ENCODE peak calls at places on chromosomes 12 and 14, in six cellular contexts. M is H9, S is neuronal stem cell, L is trophoblast cell, I is IMR-90, T is H1. A is an unnamed sample. For H3K9me3, the result is how much of the 10 kb centered on the place peaks cover.

GRCh38 chr12:92779902-92780301 is 77.1 kb downstream of the PLEKHG7 start:
- DNase-seq in M (no peak), T (no peak), I (no peak), L (no peak), S (no peak), A (peak)

GRCh38 chr14:24071144-24071697 is at the start of gene CPNE6:
- DNase-seq in I (no peak), M (no peak), T (no peak), S (no peak), L (no peak), A (no peak)

GRCh38 chr12:122137229-122137628 is 36.8 kb downstream of the IL31 start:
- DNase-seq in I (no peak), M (peak), S (no peak), L (no peak), T (no peak), A (no peak)

GRCh38 chr14:103091041-103091882 is 3.3 kb upstream of the EXOC3L4 start:
- DNase-seq in T (no peak), I (peak), L (no peak), S (peak), M (peak), A (peak)

GRCh38 chr12:125193798-125194562 is 128.7 kb downstream of the AACS start:
- DNase-seq in L (no peak), T (no peak), S (no peak), M (peak), I (peak), A (no peak)

GRCh38 chr12:28367326-28367725 is 177.1 kb downstream of the CCDC91 start:
- DNase-seq in T (no peak), S (no peak), I (no peak), M (no peak), L (no peak), A (no peak)

GRCh38 chr12:79737875-79738718 is 47.3 kb upstream of the PAWR start:
- DNase-seq in T (no peak), M (no peak), S (peak), I (peak), L (peak), A (peak)

GRCh38 chr12:16189849-16190248 is 87.6 kb downstream of the SLC15A5 start:
- DNase-seq in L (peak), I (peak), S (no peak), M (no peak), T (no peak), A (no peak)

GRCh38 chr12:15540469-15540872 is 218.2 kb downstream of the PTPRO start:
- DNase-seq in T (no peak), I (peak), M (no peak), L (no peak), S (no peak), A (peak)

GRCh38 chr12:117481470-117481869 is 120.0 kb upstream of the NOS1 start:
- DNase-seq in S (no peak), M (no peak), I (no peak), T (no peak), L (no peak), A (no peak)

GRCh38 chr12:117114784-117115183 is 15.6 kb upstream of the TESC start:
- DNase-seq in S (no peak), M (no peak), T (no peak), L (no peak), I (no peak), A (no peak)

GRCh38 chr14:56160058-56160457 is 41.8 kb downstream of the PELI2 start:
- DNase-seq in S (no peak), M (no peak), I (no peak), L (no peak), T (no peak), A (no peak)

GRCh38 chr14:104789752-104790743 is 5.5 kb downstream of the AKT1 start:
- DNase-seq in T (no peak), I (no peak), L (no peak), S (no peak), M (no peak), A (no peak)

GRCh38 chr14:63438065-63438757 is 105.0 kb downstream of the PPP2R5E start:
- DNase-seq in S (no peak), M (no peak), T (no peak), L (peak), I (peak), A (peak)

GRCh38 chr12:50690923-50691322 is 73.0 kb upstream of the ATF1 start:
- DNase-seq in M (no peak), I (no peak), S (no peak), T (no peak), L (no peak), A (no peak)

GRCh38 chr14:96567289-96567899 is 65.2 kb downstream of the PAPOLA start:
- DNase-seq in S (no peak), T (no peak), I (peak), L (no peak), M (no peak), A (peak)

GRCh38 chr12:102120886-102121285 is 903 bp downstream of the PARPBP start:
- DNase-seq in S (no peak), M (no peak), L (no peak), I (peak), T (no peak), A (peak)

GRCh38 chr12:117052386-117053049 is 46.7 kb downstream of the TESC start:
- DNase-seq in S (no peak), M (no peak), L (no peak), I (no peak), T (no peak), A (no peak)

GRCh38 chr14:101062065-101062450 is 158.5 kb upstream of the RTL1 start:
- DNase-seq in L (no peak), S (no peak), T (no peak), I (no peak), M (no peak), A (no peak)

GRCh38 chr14:91484186-91484585 is 25.9 kb downstream of the PPP4R3A start:
- DNase-seq in L (no peak), T (no peak), M (no peak), I (no peak), S (no peak), A (no peak)

GRCh38 chr14:88129306-88130056 is 124.5 kb downstream of the GPR65 start:
- DNase-seq in I (peak), L (peak), M (no peak), T (no peak), S (no peak), A (peak)

GRCh38 chr14:57025456-57025855 is 215.2 kb upstream of the OTX2 start:
- DNase-seq in I (no peak), M (no peak), L (no peak), T (no peak), S (no peak), A (no peak)

GRCh38 chr12:20631711-20632110 is 63.4 kb upstream of the SLCO1C1 start:
- DNase-seq in L (no peak), S (no peak), I (no peak), M (no peak), T (no peak), A (no peak)

GRCh38 chr14:105014631-105015030 is 6.3 kb downstream of the CDCA4 start:
- DNase-seq in I (no peak), M (no peak), S (no peak), T (no peak), L (no peak), A (no peak)

GRCh38 chr12:117015811-117016210 is 83.4 kb downstream of the TESC start:
- DNase-seq in M (no peak), T (no peak), L (no peak), S (no peak), I (no peak), A (no peak)

GRCh38 chr12:84822541-84822940 is 90.1 kb downstream of the SLC6A15 start:
- DNase-seq in S (no peak), I (peak), T (no peak), M (no peak), L (no peak), A (peak)

GRCh38 chr12:109619002-109619604 is 45.5 kb downstream of the MVK start:
- DNase-seq in S (no peak), L (no peak), T (no peak), I (no peak), M (no peak), A (no peak)

GRCh38 chr14:102248121-102248520 is 56.8 kb downstream of the MOK start:
- DNase-seq in L (no peak), T (no peak), I (peak), S (no peak), M (no peak), A (peak)

GRCh38 chr12:69641546-69641945 is 30.8 kb upstream of the LRRC10 start:
- DNase-seq in M (no peak), L (no peak), S (no peak), I (no peak), T (no peak), A (no peak)

GRCh38 chr12:79407671-79408622 is 282.8 kb downstream of the PAWR start:
- DNase-seq in L (peak), I (peak), M (peak), T (peak), S (peak), A (peak)

DNA sequence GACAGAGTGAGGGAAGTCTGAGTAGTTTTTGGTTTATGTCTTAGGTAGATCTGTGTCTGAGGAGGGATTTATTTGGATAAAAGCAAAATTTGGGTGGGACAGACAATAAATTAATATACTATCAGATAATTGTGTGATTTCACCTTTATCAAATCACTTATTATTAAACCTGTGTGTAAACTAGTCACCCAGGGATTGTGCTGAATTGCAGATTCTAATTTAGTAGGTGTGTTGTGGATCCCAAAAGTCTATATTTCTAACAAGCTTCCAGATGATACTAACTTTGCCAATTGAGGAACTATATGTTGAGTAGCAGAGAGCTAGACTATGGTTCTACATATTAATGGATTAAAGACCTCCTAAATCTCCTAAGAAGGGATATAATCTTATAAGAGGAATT is 978.5 kb upstream of the FBXO33 start:
- DNase-seq in S (no peak), I (no peak), T (no peak), L (no peak), M (no peak), A (no peak)
- H3K9me3 ChIP-seq in S (under half), I (under half), T (under half), L (under half), M (under half), A (under half)

GRCh38 chr14:22981090-22982012 is 1.0 kb downstream of the AJUBA start:
- DNase-seq in I (no peak), M (peak), S (no peak), L (peak), T (no peak), A (peak)
- H3K18ac ChIP-seq in I (peak), M (peak), S (peak), L (peak), T (peak), A (peak)

DNA sequence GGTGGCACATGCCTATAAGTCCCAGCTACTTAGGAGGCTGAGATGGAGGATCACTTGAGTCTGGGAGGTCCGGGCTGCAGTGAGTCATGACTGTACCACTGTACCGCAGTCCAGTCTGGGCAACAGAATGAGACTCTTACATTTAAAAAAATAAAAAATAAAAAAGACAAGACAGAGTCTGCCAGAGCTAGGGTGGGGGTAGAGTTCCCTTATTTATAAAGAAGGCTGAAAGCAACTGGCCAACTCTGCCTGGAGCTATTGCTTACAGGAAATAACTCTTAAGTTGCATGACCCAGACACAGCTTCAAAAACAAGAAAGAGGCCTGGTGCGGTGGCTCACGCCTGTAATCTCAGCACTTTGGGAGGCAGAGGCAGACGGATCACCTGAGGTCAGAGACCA is 31.5 kb downstream of the NUMB start:
- DNase-seq in I (peak), M (no peak), L (peak), T (no peak), S (no peak), A (peak)
- H3K27ac ChIP-seq in I (peak), M (no peak), L (peak), T (no peak), S (no peak), A (peak)

DNA sequence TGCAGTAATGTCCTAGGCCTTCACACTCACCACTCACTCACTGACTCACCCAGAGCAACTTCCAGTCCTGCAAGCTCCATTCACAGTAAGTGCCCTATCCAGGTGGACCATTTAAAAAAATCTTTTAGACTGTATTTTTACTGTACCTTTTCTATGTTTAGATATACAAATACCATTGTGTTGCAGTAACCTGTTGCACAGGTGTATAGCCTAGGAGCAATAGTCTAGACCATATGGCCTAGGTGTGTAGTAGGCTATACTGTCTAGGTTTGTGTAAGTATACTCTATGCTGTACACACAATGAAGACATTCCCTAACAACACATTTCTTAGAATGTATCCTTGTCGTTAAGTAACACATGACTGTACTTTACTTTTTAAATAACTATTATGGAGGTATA is 17.2 kb downstream of the CYP46A1 start:
- DNase-seq in S (no peak), M (no peak), T (no peak), L (no peak), I (no peak), A (no peak)
- H3K9me3 ChIP-seq in S (under half), M (under half), T (under half), L (under half), I (under half), A (under half)

A was measured in mesenchymal stem cell.